ENCODE peak calls at places on chromosomes 2 and 18, in six cellular contexts. U is psoas muscle; M is PC-3; Z is transverse colon; K is upper lobe of right lung; T is CD8-positive, alpha-beta memory T cell. N is an unnamed sample.

GRCh38 chr2:60522462-60522861 is 31.0 kb downstream of the BCL11A start:
- DNase-seq in U (no peak), M (no peak), Z (no peak), K (no peak), T (no peak), N (no peak)

GRCh38 chr2:239227111-239227581 is 173.7 kb downstream of the HDAC4 start:
- DNase-seq in U (peak; percentile 77), M (no peak), Z (no peak), K (no peak), T (no peak), N (no peak)

GRCh38 chr2:209472386-209472832 is 48.6 kb downstream of the MAP2 start:
- DNase-seq in U (no peak), M (peak; percentile 68), Z (no peak), K (no peak), T (no peak), N (no peak)

GRCh38 chr2:113081458-113082210 is 13.9 kb downstream of the IL1F10 start:
- DNase-seq in U (no peak), M (no peak), Z (no peak), K (no peak), T (no peak), N (no peak)

GRCh38 chr2:69306897-69307695 is 79.9 kb downstream of the GFPT1 start:
- DNase-seq in U (peak; percentile 91), M (peak; percentile 78), Z (peak; percentile 86), K (peak; percentile 86), T (peak; percentile 39), N (peak; percentile 45)

GRCh38 chr2:117949800-117950199 is 64.1 kb downstream of the CCDC93 start:
- DNase-seq in U (no peak), M (no peak), Z (no peak), K (no peak), T (no peak), N (no peak)

GRCh38 chr18:3441290-3441689 is 8.7 kb upstream of the TGIF1 start:
- DNase-seq in U (no peak), M (peak; percentile 62), Z (peak; percentile 18), K (no peak), T (no peak), N (peak; percentile 20)

GRCh38 chr18:21853972-21854563 is 113.5 kb downstream of the MIB1 start:
- DNase-seq in U (no peak), M (no peak), Z (no peak), K (no peak), T (no peak), N (no peak)

GRCh38 chr2:102753563-102754159 is 8.2 kb upstream of the TMEM182 start:
- DNase-seq in U (no peak), M (peak; percentile 69), Z (peak; percentile 13), K (no peak), T (peak; percentile 10), N (peak; percentile 27)

GRCh38 chr2:224573724-224574123 is 11.4 kb downstream of the CUL3 start:
- DNase-seq in U (no peak), M (no peak), Z (no peak), K (no peak), T (no peak), N (no peak)

GRCh38 chr2:162579169-162579568 is 235.2 kb downstream of the GCA start:
- DNase-seq in U (no peak), M (no peak), Z (no peak), K (no peak), T (no peak), N (no peak)

GRCh38 chr18:73283032-73283431 is 415.2 kb upstream of the NETO1 start:
- DNase-seq in U (no peak), M (peak; percentile 94), Z (no peak), K (no peak), T (no peak), N (no peak)

GRCh38 chr2:150465703-150466569 is 21.5 kb downstream of the RND3 start:
- DNase-seq in U (no peak), M (peak; percentile 14), Z (no peak), K (no peak), T (no peak), N (no peak)

GRCh38 chr2:14516844-14517243 is 115.7 kb upstream of the LRATD1 start:
- DNase-seq in U (no peak), M (peak; percentile 97), Z (no peak), K (no peak), T (no peak), N (no peak)

GRCh38 chr2:146238254-146238961 is 1606.4 kb upstream of the ACVR2A start:
- DNase-seq in U (no peak), M (no peak), Z (no peak), K (no peak), T (no peak), N (no peak)

GRCh38 chr18:34661464-34662087 is 48.5 kb upstream of the DTNA start:
- DNase-seq in U (no peak), M (peak; percentile 50), Z (no peak), K (no peak), T (no peak), N (peak; percentile 9)

GRCh38 chr2:105744091-105744908 is 412 bp upstream of the NCK2 start:
- DNase-seq in U (peak; percentile 79), M (peak; percentile 64), Z (peak; percentile 71), K (peak; percentile 86), T (peak; percentile 66), N (peak; percentile 57)

GRCh38 chr2:120679526-120679925 is 56.1 kb upstream of the GLI2 start:
- DNase-seq in U (no peak), M (no peak), Z (no peak), K (peak; percentile 46), T (no peak), N (no peak)

GRCh38 chr2:85506768-85507181 is 32.2 kb upstream of the MAT2A start:
- DNase-seq in U (no peak), M (no peak), Z (no peak), K (no peak), T (no peak), N (no peak)

GRCh38 chr2:235295831-235296230 is 198.0 kb upstream of the AGAP1 start:
- DNase-seq in U (no peak), M (no peak), Z (no peak), K (no peak), T (no peak), N (no peak)

GRCh38 chr2:169010180-169010579 is 20.9 kb downstream of the ABCB11 start:
- DNase-seq in U (no peak), M (no peak), Z (no peak), K (no peak), T (no peak), N (no peak)

GRCh38 chr2:181585732-181586131 is 71.2 kb downstream of the CERKL start:
- DNase-seq in U (no peak), M (no peak), Z (no peak), K (no peak), T (no peak), N (no peak)

GRCh38 chr2:44943031-44943692 is 1.7 kb downstream of the SIX3 start:
- DNase-seq in U (no peak), M (no peak), Z (no peak), K (no peak), T (no peak), N (no peak)

GRCh38 chr2:180184506-180184905 is 177.4 kb upstream of the CWC22 start:
- DNase-seq in U (no peak), M (no peak), Z (no peak), K (no peak), T (no peak), N (no peak)

GRCh38 chr2:241018051-241018891 is 19.9 kb downstream of the SNED1 start:
- DNase-seq in U (peak; percentile 49), M (peak; percentile 25), Z (no peak), K (peak; percentile 47), T (no peak), N (no peak)

DNA sequence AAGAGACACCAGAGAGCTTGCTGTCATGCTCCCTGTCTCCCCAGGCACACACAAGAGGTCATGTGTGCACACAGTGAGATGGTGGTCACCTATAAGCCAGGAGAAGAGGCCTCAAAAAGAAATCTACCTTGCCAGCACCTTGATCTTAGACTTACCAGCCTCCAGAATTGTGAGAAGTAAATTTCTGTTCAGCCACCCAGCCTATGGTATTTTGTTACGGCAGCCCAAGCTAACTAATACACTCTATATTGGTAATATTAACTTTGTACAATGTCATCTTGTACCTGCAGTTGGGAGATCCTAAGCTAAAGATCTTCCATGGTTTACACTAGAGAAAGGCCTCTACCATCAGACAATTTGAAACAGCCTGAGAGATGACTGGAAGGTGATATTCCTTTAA is 21.2 kb downstream of the RTN4 start:
- DNase-seq in U (no peak), M (no peak), Z (no peak), K (no peak), T (no peak), N (no peak)
- H3K4me1 ChIP-seq in U (peaks cover 14% of the 10 kb centered on the region), M (no peaks in the 10 kb centered on the region), Z (peaks cover 26% of the 10 kb centered on the region), K (peaks cover 53% of the 10 kb centered on the region), T (peaks cover 62% of the 10 kb centered on the region), N (peaks cover 24% of the 10 kb centered on the region)

GRCh38 chr2:5720426-5720825 is 28.2 kb downstream of the SOX11 start:
- DNase-seq in U (no peak), M (peak; percentile 17), Z (no peak), K (no peak), T (no peak), N (no peak)
- H3K27ac ChIP-seq in U (no peak overlapping the region), M (no peak overlapping the region), Z (no peak overlapping the region), K (no peak overlapping the region), T (no peak overlapping the region), N (no peak overlapping the region)

GRCh38 chr2:217861334-217861877 is 141.4 kb downstream of the TNS1 start:
- DNase-seq in U (no peak), M (no peak), Z (no peak), K (no peak), T (no peak), N (no peak)
- H3K4me1 ChIP-seq in U (peaks cover 55% of the 10 kb centered on the region), M (no peaks in the 10 kb centered on the region), Z (peaks cover 35% of the 10 kb centered on the region), K (peaks cover 33% of the 10 kb centered on the region), T (no peaks in the 10 kb centered on the region), N (no peaks in the 10 kb centered on the region)

GRCh38 chr2:18795881-18796280 is 206.5 kb upstream of the NT5C1B start:
- DNase-seq in U (no peak), M (no peak), Z (no peak), K (no peak), T (no peak), N (no peak)

GRCh38 chr2:18799397-18799796 is 210.0 kb upstream of the NT5C1B start:
- DNase-seq in U (no peak), M (peak; percentile 54), Z (no peak), K (no peak), T (no peak), N (no peak)

GRCh38 chr2:18803141-18803540 is 213.8 kb upstream of the NT5C1B start:
- DNase-seq in U (no peak), M (no peak), Z (no peak), K (no peak), T (no peak), N (no peak)

GRCh38 chr2:18804540-18804939 is 215.2 kb upstream of the NT5C1B start:
- DNase-seq in U (no peak), M (peak; percentile 28), Z (no peak), K (no peak), T (no peak), N (no peak)

DNA sequence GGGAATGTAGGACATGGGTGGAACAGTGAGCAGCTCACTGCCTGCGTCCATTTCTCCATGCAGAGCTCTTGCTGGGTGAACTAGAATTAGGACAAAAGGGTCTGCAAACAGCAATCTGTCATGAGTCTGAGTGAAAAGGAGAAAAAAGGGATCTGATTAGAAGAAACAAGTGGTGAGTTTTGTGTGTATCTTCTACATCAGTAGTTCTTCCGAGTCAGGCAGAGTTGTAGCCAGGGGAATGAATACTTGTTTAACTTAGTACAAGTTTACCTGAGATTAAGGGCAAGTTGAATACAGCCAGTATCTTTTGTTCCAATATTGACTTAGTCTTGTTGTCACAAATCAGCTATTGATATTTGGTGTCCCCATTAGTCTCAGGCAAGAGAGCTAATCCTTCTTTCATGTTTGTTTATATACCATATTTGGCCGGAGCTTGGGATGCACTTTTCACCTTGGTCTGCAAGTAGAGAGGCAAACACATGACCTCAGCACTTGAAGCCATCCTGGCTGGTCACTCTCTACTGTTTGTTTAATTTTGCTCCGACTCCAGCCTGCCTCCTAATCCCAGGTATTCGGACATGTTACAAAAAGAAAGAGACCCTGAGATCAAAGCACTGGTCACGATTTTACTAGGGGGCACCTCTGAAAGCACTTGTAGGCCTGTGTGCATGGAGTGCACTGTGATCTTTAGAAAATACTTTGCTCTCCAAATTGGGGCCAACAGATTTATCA is 211.0 kb upstream of the NT5C1B start:
- DNase-seq in U (no peak), M (no peak), Z (no peak), K (no peak), T (no peak), N (no peak)
- H3K27ac ChIP-seq in U (no peak overlapping the region), M (no peak overlapping the region), Z (no peak overlapping the region), K (no peak overlapping the region), T (no peak overlapping the region), N (no peak overlapping the region)

N was measured in naive thymus-derived CD4-positive, alpha-beta T cell.